ENCODE peak calls at places on chromosomes 6 and 20, in eight cellular contexts. O, B, Z, P, G, E, W and R are unnamed samples.

GRCh38 chr20:37941992-37942391 is 39.1 kb downstream of the VSTM2L start:
- DNase-seq in W (no peak), G (no peak), Z (no peak), E (no peak), B (no peak), O (no peak), P (no peak), R (no peak)

GRCh38 chr6:153485072-153485471 is 354.0 kb upstream of the RGS17 start:
- DNase-seq in O (no peak), E (no peak), W (no peak), G (no peak), B (no peak), Z (no peak), P (no peak), R (no peak)

GRCh38 chr6:3039384-3039783 is 28.9 kb upstream of the RIPK1 start:
- DNase-seq in E (no peak), P (peak), B (no peak), Z (no peak), G (no peak), O (no peak), W (no peak), R (no peak)

GRCh38 chr20:8424010-8424409 is 291.9 kb downstream of the PLCB1 start:
- DNase-seq in E (peak), O (no peak), B (no peak), W (no peak), Z (no peak), G (no peak), P (no peak), R (no peak)

GRCh38 chr6:11404081-11404480 is 133.5 kb upstream of the TMEM170B start:
- DNase-seq in P (no peak), W (no peak), O (no peak), E (no peak), Z (no peak), B (no peak), G (no peak), R (no peak)

GRCh38 chr20:19495905-19496703 is 262.0 kb upstream of the RIN2 start:
- DNase-seq in G (no peak), W (no peak), Z (no peak), O (no peak), P (no peak), E (no peak), B (no peak), R (no peak)

GRCh38 chr6:158626360-158627167 is 18.0 kb downstream of the DYNLT1 start:
- DNase-seq in O (no peak), Z (no peak), W (no peak), P (no peak), E (no peak), B (no peak), G (no peak), R (no peak)

GRCh38 chr6:37452522-37452921 is 19.5 kb downstream of the CMTR1 start:
- DNase-seq in O (no peak), G (no peak), B (no peak), W (no peak), E (no peak), P (no peak), Z (no peak), R (no peak)

GRCh38 chr6:122049341-122049740 is 350.1 kb upstream of the HSF2 start:
- DNase-seq in G (no peak), B (no peak), P (no peak), O (no peak), W (peak), Z (no peak), E (peak), R (no peak)